ENCODE peak calls at places on chromosomes 4 and X, in eight cellular contexts. One of them, this sample, is unnamed.

GRCh38 chr4:140018931-140019618 is 134.9 kb downstream of the MAML3 start:
- DNase-seq in amniotic epithelial cell: peak; percentile 27
- DNase-seq in AG09309: no peak
- DNase-seq in ELR: no peak
- DNase-seq in foreskin fibroblast: peak; percentile 42
- DNase-seq in ureter: no peak
- DNase-seq in AG08396: no peak
- DNase-seq in GM12891: no peak
- DNase-seq in this sample: peak; percentile 46

GRCh38 chrX:105829006-105829405 is 6.7 kb downstream of the NRK start:
- DNase-seq in amniotic epithelial cell: peak; percentile 13
- DNase-seq in AG09309: no peak
- DNase-seq in ELR: no peak
- DNase-seq in foreskin fibroblast: peak; percentile 18
- DNase-seq in ureter: no peak
- DNase-seq in AG08396: no peak
- DNase-seq in GM12891: no peak
- DNase-seq in this sample: peak; percentile 15

GRCh38 chrX:108224727-108225455 is 133.3 kb downstream of the ATG4A start:
- DNase-seq in amniotic epithelial cell: peak; percentile 22
- DNase-seq in AG09309: no peak
- DNase-seq in ELR: peak; percentile 49
- DNase-seq in foreskin fibroblast: peak; percentile 63
- DNase-seq in ureter: no peak
- DNase-seq in AG08396: peak; percentile 21
- DNase-seq in GM12891: no peak
- DNase-seq in this sample: peak; percentile 38

GRCh38 chr4:57039345-57039744 is 60.6 kb downstream of the POLR2B start:
- DNase-seq in amniotic epithelial cell: no peak
- DNase-seq in AG09309: no peak
- DNase-seq in ELR: no peak
- DNase-seq in foreskin fibroblast: no peak
- DNase-seq in ureter: no peak
- DNase-seq in AG08396: no peak
- DNase-seq in GM12891: no peak
- DNase-seq in this sample: no peak

GRCh38 chr4:3010577-3010976 is 47.2 kb downstream of the GRK4 start:
- DNase-seq in amniotic epithelial cell: no peak
- DNase-seq in AG09309: no peak
- DNase-seq in ELR: peak; percentile 42
- DNase-seq in foreskin fibroblast: peak; percentile 67
- DNase-seq in ureter: no peak
- DNase-seq in AG08396: no peak
- DNase-seq in GM12891: no peak
- DNase-seq in this sample: peak; percentile 7

GRCh38 chr4:71049395-71049794 is 55.9 kb downstream of the DCK start:
- DNase-seq in amniotic epithelial cell: no peak
- DNase-seq in AG09309: no peak
- DNase-seq in ELR: no peak
- DNase-seq in foreskin fibroblast: no peak
- DNase-seq in ureter: no peak
- DNase-seq in AG08396: no peak
- DNase-seq in GM12891: no peak
- DNase-seq in this sample: no peak

GRCh38 chr4:181143241-181143854 is 1099.9 kb upstream of the TENM3 start:
- DNase-seq in amniotic epithelial cell: peak; percentile 57
- DNase-seq in AG09309: peak; percentile 48
- DNase-seq in ELR: peak; percentile 67
- DNase-seq in foreskin fibroblast: peak; percentile 85
- DNase-seq in ureter: peak; percentile 73
- DNase-seq in AG08396: peak; percentile 50
- DNase-seq in GM12891: peak; percentile 16
- DNase-seq in this sample: peak; percentile 66

GRCh38 chrX:19886888-19887531 is 390 bp downstream of the SH3KBP1 start:
- DNase-seq in amniotic epithelial cell: no peak
- DNase-seq in AG09309: no peak
- DNase-seq in ELR: peak; percentile 35
- DNase-seq in foreskin fibroblast: peak; percentile 48
- DNase-seq in ureter: no peak
- DNase-seq in AG08396: peak; percentile 57
- DNase-seq in GM12891: peak; percentile 18
- DNase-seq in this sample: no peak

GRCh38 chr4:55625835-55626234 is 10.3 kb downstream of the NMU start:
- DNase-seq in amniotic epithelial cell: no peak
- DNase-seq in AG09309: no peak
- DNase-seq in ELR: no peak
- DNase-seq in foreskin fibroblast: no peak
- DNase-seq in ureter: no peak
- DNase-seq in AG08396: no peak
- DNase-seq in GM12891: no peak
- DNase-seq in this sample: no peak

GRCh38 chr4:79049840-79050520 is 110.7 kb upstream of the PAQR3 start:
- DNase-seq in amniotic epithelial cell: no peak
- DNase-seq in AG09309: no peak
- DNase-seq in ELR: no peak
- DNase-seq in foreskin fibroblast: peak; percentile 19
- DNase-seq in ureter: no peak
- DNase-seq in AG08396: no peak
- DNase-seq in GM12891: no peak
- DNase-seq in this sample: no peak

GRCh38 chr4:176794151-176794550 is 1.4 kb upstream of the VEGFC start:
- DNase-seq in amniotic epithelial cell: peak; percentile 94
- DNase-seq in AG09309: peak; percentile 81
- DNase-seq in ELR: peak; percentile 96
- DNase-seq in foreskin fibroblast: peak; percentile 92
- DNase-seq in ureter: no peak
- DNase-seq in AG08396: peak; percentile 76
- DNase-seq in GM12891: no peak
- DNase-seq in this sample: peak; percentile 96

GRCh38 chr4:78534286-78534955 is 17.1 kb upstream of the ANXA3 start:
- DNase-seq in amniotic epithelial cell: no peak
- DNase-seq in AG09309: no peak
- DNase-seq in ELR: peak; percentile 37
- DNase-seq in foreskin fibroblast: peak; percentile 41
- DNase-seq in ureter: no peak
- DNase-seq in AG08396: no peak
- DNase-seq in GM12891: no peak
- DNase-seq in this sample: no peak

GRCh38 chr4:38940476-38940875 is 72.9 kb downstream of the FAM114A1 start:
- DNase-seq in amniotic epithelial cell: no peak
- DNase-seq in AG09309: no peak
- DNase-seq in ELR: no peak
- DNase-seq in foreskin fibroblast: no peak
- DNase-seq in ureter: no peak
- DNase-seq in AG08396: no peak
- DNase-seq in GM12891: no peak
- DNase-seq in this sample: no peak

GRCh38 chr4:48375651-48376291 is 34.4 kb downstream of the SLAIN2 start:
- DNase-seq in amniotic epithelial cell: peak; percentile 85
- DNase-seq in AG09309: peak; percentile 55
- DNase-seq in ELR: peak; percentile 88
- DNase-seq in foreskin fibroblast: peak; percentile 94
- DNase-seq in ureter: peak; percentile 43
- DNase-seq in AG08396: peak; percentile 28
- DNase-seq in GM12891: no peak
- DNase-seq in this sample: peak; percentile 91

GRCh38 chr4:145557720-145558119 is 61.5 kb upstream of the MMAA start:
- DNase-seq in amniotic epithelial cell: peak; percentile 60
- DNase-seq in AG09309: peak; percentile 21
- DNase-seq in ELR: peak; percentile 70
- DNase-seq in foreskin fibroblast: peak; percentile 83
- DNase-seq in ureter: peak; percentile 60
- DNase-seq in AG08396: peak; percentile 74
- DNase-seq in GM12891: peak; percentile 16
- DNase-seq in this sample: peak; percentile 79

GRCh38 chr4:163107754-163108153 is 58.9 kb downstream of the NAF1 start:
- DNase-seq in amniotic epithelial cell: peak; percentile 11
- DNase-seq in AG09309: no peak
- DNase-seq in ELR: peak; percentile 41
- DNase-seq in foreskin fibroblast: peak; percentile 28
- DNase-seq in ureter: no peak
- DNase-seq in AG08396: peak; percentile 3
- DNase-seq in GM12891: no peak
- DNase-seq in this sample: peak; percentile 41

GRCh38 chrX:1453951-1454785 is 1.5 kb upstream of the ASMTL start:
- DNase-seq in amniotic epithelial cell: peak; percentile 60
- DNase-seq in AG09309: peak; percentile 17
- DNase-seq in ELR: peak; percentile 80
- DNase-seq in foreskin fibroblast: peak; percentile 91
- DNase-seq in ureter: peak; percentile 89
- DNase-seq in AG08396: peak; percentile 87
- DNase-seq in GM12891: peak; percentile 80
- DNase-seq in this sample: peak; percentile 71

GRCh38 chrX:20437678-20438077 is 171.0 kb upstream of the RPS6KA3 start:
- DNase-seq in amniotic epithelial cell: peak; percentile 9
- DNase-seq in AG09309: no peak
- DNase-seq in ELR: no peak
- DNase-seq in foreskin fibroblast: no peak
- DNase-seq in ureter: no peak
- DNase-seq in AG08396: no peak
- DNase-seq in GM12891: no peak
- DNase-seq in this sample: no peak